ENCODE peak calls at places on chromosome 19, in five cellular contexts. I is fibroblast of pulmonary artery, L is progenitor cell of endocrine pancreas, P is endodermal cell, T is EH. W is an unnamed sample.

GRCh38 chr19:1974381-1975066 is 33.6 kb downstream of the CSNK1G2 start:
- DNase-seq in T (no peak), L (no peak), I (no peak), P (no peak), W (no peak)

GRCh38 chr19:10305139-10305806 is 4.3 kb downstream of the ZGLP1 start:
- DNase-seq in P (no peak), T (peak; percentile 70), I (no peak), L (no peak), W (no peak)

GRCh38 chr19:49364083-49364687 is 508 bp downstream of the DKKL1 start:
- DNase-seq in L (no peak), T (no peak), P (no peak), I (no peak), W (no peak)

GRCh38 chr19:1417681-1418493 is 10.5 kb downstream of the DAZAP1 start:
- DNase-seq in T (no peak), L (no peak), P (no peak), I (no peak), W (no peak)

GRCh38 chr19:47421844-47422395 is 2.6 kb upstream of the MEIS3 start:
- DNase-seq in L (no peak), T (peak; percentile 48), I (no peak), P (peak; percentile 91), W (no peak)

GRCh38 chr19:46453661-46454060 is 17.7 kb downstream of the PNMA8A start:
- DNase-seq in T (no peak), I (no peak), L (no peak), P (no peak), W (no peak)

GRCh38 chr19:30649149-30649548 is 277.0 kb downstream of the ZNF536 start:
- DNase-seq in I (no peak), L (no peak), P (no peak), T (no peak), W (no peak)

GRCh38 chr19:39996218-39996810 is 546 bp upstream of the ZNF546 start:
- DNase-seq in T (peak; percentile 78), I (peak; percentile 58), L (no peak), P (no peak), W (no peak)

GRCh38 chr19:41570639-41571112 is 5.3 kb upstream of the CEACAM21 start:
- DNase-seq in P (peak; percentile 94), I (peak; percentile 75), L (peak; percentile 50), T (peak; percentile 72), W (peak; percentile 80)

GRCh38 chr19:58498316-58499020 is 13.3 kb downstream of the SLC27A5 start:
- DNase-seq in L (no peak), I (no peak), T (no peak), P (no peak), W (no peak)